ENCODE peak calls at places on chromosomes 2 and 18, in ten cellular contexts. U is HFFc6, W is Calu3, M is H9, N is neural crest cell, X is foreskin keratinocyte, E is progenitor cell of endocrine pancreas, B is right atrium auricular region, C is hepatocyte, R is dorsolateral prefrontal cortex. J is an unnamed sample.

GRCh38 chr2:150081775-150082517 is 405.5 kb downstream of the RND3 start:
- DNase-seq in C (peak; percentile 11), N (no peak), E (no peak), X (no peak), M (no peak), B (no peak), R (no peak), W (no peak), U (no peak), J (no peak)

GRCh38 chr2:216023055-216023648 is 9.8 kb upstream of the MREG start:
- DNase-seq in M (peak; percentile 57), R (no peak), C (peak; percentile 70), W (peak; percentile 59), B (no peak), U (peak; percentile 23), X (no peak), N (peak; percentile 36), E (no peak), J (peak; percentile 68)

GRCh38 chr18:76451475-76452331 is 43.3 kb downstream of the ZNF516 start:
- DNase-seq in N (peak; percentile 36), B (peak; percentile 58), U (no peak), W (no peak), X (no peak), C (no peak), M (peak; percentile 27), R (peak; percentile 33), E (no peak), J (no peak)

GRCh38 chr2:175575346-175576258 is 394.1 kb upstream of the ATP5MC3 start:
- DNase-seq in W (no peak), X (no peak), N (no peak), B (no peak), E (no peak), C (no peak), M (no peak), R (no peak), U (no peak), J (no peak)

GRCh38 chr2:147352775-147353381 is 492.0 kb upstream of the ACVR2A start:
- DNase-seq in B (no peak), R (no peak), C (no peak), M (no peak), E (no peak), U (no peak), N (no peak), X (no peak), W (no peak), J (no peak)

GRCh38 chr2:189013677-189014380 is 39.7 kb downstream of the COL3A1 start:
- DNase-seq in U (no peak), W (no peak), N (no peak), M (no peak), E (no peak), X (no peak), B (no peak), C (no peak), R (no peak), J (no peak)

GRCh38 chr2:235445116-235445515 is 48.7 kb upstream of the AGAP1 start:
- DNase-seq in B (no peak), C (peak; percentile 62), U (no peak), N (no peak), W (no peak), M (no peak), R (no peak), E (no peak), X (no peak), J (no peak)

GRCh38 chr2:468631-469310 is 180.9 kb upstream of the ALKAL2 start:
- DNase-seq in N (no peak), M (no peak), X (no peak), U (no peak), B (no peak), C (no peak), W (no peak), R (no peak), E (no peak), J (no peak)

GRCh38 chr2:144504191-144504590 is 15.7 kb downstream of the ZEB2 start:
- DNase-seq in M (peak; percentile 63), C (no peak), X (no peak), B (no peak), R (no peak), W (no peak), U (no peak), E (no peak), N (no peak), J (no peak)

GRCh38 chr18:902179-902718 is 2.4 kb upstream of the ADCYAP1 start:
- DNase-seq in M (no peak), R (no peak), W (peak; percentile 12), B (no peak), C (peak; percentile 23), E (no peak), U (no peak), X (no peak), N (no peak), J (no peak)

DNA sequence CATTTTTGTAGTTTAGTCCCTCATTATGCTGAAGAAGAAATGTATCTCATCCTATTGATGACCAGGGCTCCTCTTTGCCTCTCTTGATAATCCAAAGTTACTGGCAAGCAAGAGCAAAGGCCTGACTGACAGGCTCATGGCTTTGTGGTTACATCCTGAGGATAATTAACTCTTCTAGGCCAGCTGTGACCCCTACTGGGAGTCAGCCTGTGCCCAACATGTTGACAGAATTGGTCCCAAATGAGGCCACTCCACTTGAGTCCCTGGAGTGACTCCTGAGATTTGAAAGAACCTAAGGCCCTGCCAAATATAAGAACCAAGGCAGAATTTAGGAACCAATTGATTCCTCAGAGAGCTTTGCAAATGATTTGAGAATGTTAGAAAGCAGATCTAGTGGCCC is 973.8 kb upstream of the CELF4 start:
- DNase-seq in U (no peak), X (no peak), M (no peak), E (no peak), B (no peak), R (no peak), W (no peak), N (no peak), C (no peak), J (no peak)
- TF ChIP-seq CTCF in U (no peak), X (no peak), M (no peak), E (no peak), B (no peak), R (no peak), W (no peak), N (no peak), C (no peak), J (no peak)

GRCh38 chr2:15506231-15506819 is 54.8 kb downstream of the NBAS start:
- DNase-seq in B (no peak), E (no peak), X (no peak), R (no peak), C (no peak), W (no peak), U (no peak), N (no peak), M (no peak), J (no peak)
- TF ChIP-seq CTCF in B (no peak), E (no peak), X (no peak), R (no peak), C (no peak), W (no peak), U (no peak), N (no peak), M (no peak), J (no peak)

DNA sequence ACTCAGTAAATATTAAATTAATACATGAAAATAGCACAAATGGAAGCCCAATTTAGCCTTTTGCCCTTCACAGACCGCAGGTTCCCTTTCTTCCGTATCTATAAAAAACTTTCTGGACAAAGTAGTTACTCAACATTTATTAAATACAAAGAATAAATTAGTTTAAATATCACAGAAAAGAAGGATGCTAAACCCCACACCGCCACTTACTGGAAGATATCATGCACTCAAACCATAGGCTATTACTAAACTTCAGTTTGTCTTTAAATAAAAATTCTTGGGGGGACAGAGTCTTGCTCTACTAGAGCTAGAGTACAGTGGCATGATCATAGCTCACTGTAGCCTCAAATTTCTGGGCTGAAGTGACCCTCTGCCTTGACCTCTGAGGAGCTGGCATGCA is 120.7 kb upstream of the FHL2 start:
- DNase-seq in R (no peak), B (no peak), E (no peak), U (no peak), N (no peak), C (no peak), X (no peak), W (no peak), M (no peak), J (no peak)
- TF ChIP-seq CTCF in R (no peak), B (no peak), E (no peak), U (peak; percentile 23), N (no peak), C (no peak), X (no peak), W (no peak), M (no peak), J (no peak)

DNA sequence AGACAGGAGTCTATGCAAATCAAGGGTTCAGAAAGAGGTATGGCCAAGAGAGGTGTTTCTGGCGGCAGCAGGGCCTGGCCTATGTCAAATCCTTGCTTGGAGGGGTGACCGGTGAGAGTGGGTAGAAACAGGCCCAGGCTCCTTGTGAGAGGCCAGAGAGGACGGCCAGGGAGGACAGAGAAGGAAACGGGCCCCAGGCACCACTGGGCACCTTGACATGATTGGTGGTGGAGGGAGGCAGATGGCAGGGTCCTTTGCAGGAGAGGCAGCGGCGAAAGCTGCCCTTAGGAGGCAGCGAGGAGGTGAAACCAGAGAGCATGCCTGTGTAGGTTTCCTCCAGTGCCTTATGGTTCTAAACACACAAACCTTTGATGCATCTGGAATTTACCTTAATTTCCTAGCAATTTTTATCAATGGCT is 6.2 kb downstream of the RAMP1 start:
- DNase-seq in R (no peak), M (no peak), N (no peak), W (no peak), X (no peak), U (no peak), C (no peak), E (no peak), B (no peak), J (no peak)
- TF ChIP-seq CTCF in R (no peak), M (peak; percentile 39), N (no peak), W (no peak), X (peak; percentile 28), U (no peak), C (no peak), E (no peak), B (no peak), J (no peak)

J was measured in RWPE1.